ENCODE peak calls at places on chromosomes 1 and 21, in four cellular contexts. One of them, this sample, is unnamed.

GRCh38 chr21:33115586-33116541 is 45.9 kb downstream of the OLIG1 start:
- DNase-seq in IMR-90: no peak
- DNase-seq in K562: no peak
- DNase-seq in A549: no peak
- DNase-seq in this sample: no peak

GRCh38 chr21:29335720-29336119 is 37.0 kb downstream of the BACH1 start:
- DNase-seq in K562: no peak
- DNase-seq in IMR-90: peak
- DNase-seq in A549: no peak
- DNase-seq in this sample: no peak

GRCh38 chr1:91795601-91796389 is 90.2 kb downstream of the TGFBR3 start:
- DNase-seq in K562: no peak
- DNase-seq in A549: no peak
- DNase-seq in IMR-90: peak
- DNase-seq in this sample: no peak

GRCh38 chr1:53517821-53518352 is 58.7 kb downstream of the DMRTB1 start:
- DNase-seq in IMR-90: no peak
- DNase-seq in K562: no peak
- DNase-seq in A549: no peak
- DNase-seq in this sample: no peak

GRCh38 chr1:42998381-42998780 is 39.7 kb upstream of the SLC2A1 start:
- DNase-seq in IMR-90: peak
- DNase-seq in A549: no peak
- DNase-seq in K562: no peak
- DNase-seq in this sample: no peak

GRCh38 chr1:113886417-113887391 is 677 bp downstream of the BCL2L15 start:
- DNase-seq in A549: no peak
- DNase-seq in IMR-90: no peak
- DNase-seq in K562: no peak
- DNase-seq in this sample: no peak

GRCh38 chr1:239616686-239617085 is 230.3 kb downstream of the CHRM3 start:
- DNase-seq in IMR-90: no peak
- DNase-seq in A549: no peak
- DNase-seq in K562: no peak
- DNase-seq in this sample: no peak

GRCh38 chr1:158043232-158043631 is 49.8 kb downstream of the KIRREL1 start:
- DNase-seq in A549: no peak
- DNase-seq in IMR-90: no peak
- DNase-seq in K562: peak
- DNase-seq in this sample: no peak

GRCh38 chr1:3803905-3804626 is 7.8 kb upstream of the LRRC47 start:
- DNase-seq in A549: no peak
- DNase-seq in K562: peak
- DNase-seq in IMR-90: no peak
- DNase-seq in this sample: no peak

GRCh38 chr1:54220004-54220811 is 20.2 kb downstream of the MRPL37 start:
- DNase-seq in IMR-90: peak
- DNase-seq in K562: no peak
- DNase-seq in A549: no peak
- DNase-seq in this sample: no peak

GRCh38 chr1:17441265-17441992 is 2.0 kb upstream of the RCC2 start:
- DNase-seq in K562: peak
- DNase-seq in A549: no peak
- DNase-seq in IMR-90: peak
- DNase-seq in this sample: no peak

GRCh38 chr1:190475394-190476250 is 2.0 kb downstream of the BRINP3 start:
- DNase-seq in IMR-90: peak
- DNase-seq in A549: no peak
- DNase-seq in K562: no peak
- DNase-seq in this sample: no peak

GRCh38 chr1:116485071-116485735 is 85.6 kb downstream of the CD58 start:
- DNase-seq in A549: peak
- DNase-seq in K562: peak
- DNase-seq in IMR-90: peak
- DNase-seq in this sample: no peak

GRCh38 chr1:34163792-34164509 is 1.1 kb downstream of the CSMD2 start:
- DNase-seq in IMR-90: no peak
- DNase-seq in A549: no peak
- DNase-seq in K562: no peak
- DNase-seq in this sample: no peak

GRCh38 chr1:34166191-34167090 is 1.4 kb upstream of the CSMD2 start:
- DNase-seq in A549: no peak
- DNase-seq in IMR-90: no peak
- DNase-seq in K562: no peak
- DNase-seq in this sample: no peak

GRCh38 chr1:34165422-34165921 is 442 bp upstream of the CSMD2 start:
- DNase-seq in K562: no peak
- DNase-seq in IMR-90: no peak
- DNase-seq in A549: no peak
- DNase-seq in this sample: no peak

GRCh38 chr1:34162852-34163766 is 1.9 kb downstream of the CSMD2 start:
- DNase-seq in A549: peak
- DNase-seq in IMR-90: peak
- DNase-seq in K562: peak
- DNase-seq in this sample: no peak

DNA sequence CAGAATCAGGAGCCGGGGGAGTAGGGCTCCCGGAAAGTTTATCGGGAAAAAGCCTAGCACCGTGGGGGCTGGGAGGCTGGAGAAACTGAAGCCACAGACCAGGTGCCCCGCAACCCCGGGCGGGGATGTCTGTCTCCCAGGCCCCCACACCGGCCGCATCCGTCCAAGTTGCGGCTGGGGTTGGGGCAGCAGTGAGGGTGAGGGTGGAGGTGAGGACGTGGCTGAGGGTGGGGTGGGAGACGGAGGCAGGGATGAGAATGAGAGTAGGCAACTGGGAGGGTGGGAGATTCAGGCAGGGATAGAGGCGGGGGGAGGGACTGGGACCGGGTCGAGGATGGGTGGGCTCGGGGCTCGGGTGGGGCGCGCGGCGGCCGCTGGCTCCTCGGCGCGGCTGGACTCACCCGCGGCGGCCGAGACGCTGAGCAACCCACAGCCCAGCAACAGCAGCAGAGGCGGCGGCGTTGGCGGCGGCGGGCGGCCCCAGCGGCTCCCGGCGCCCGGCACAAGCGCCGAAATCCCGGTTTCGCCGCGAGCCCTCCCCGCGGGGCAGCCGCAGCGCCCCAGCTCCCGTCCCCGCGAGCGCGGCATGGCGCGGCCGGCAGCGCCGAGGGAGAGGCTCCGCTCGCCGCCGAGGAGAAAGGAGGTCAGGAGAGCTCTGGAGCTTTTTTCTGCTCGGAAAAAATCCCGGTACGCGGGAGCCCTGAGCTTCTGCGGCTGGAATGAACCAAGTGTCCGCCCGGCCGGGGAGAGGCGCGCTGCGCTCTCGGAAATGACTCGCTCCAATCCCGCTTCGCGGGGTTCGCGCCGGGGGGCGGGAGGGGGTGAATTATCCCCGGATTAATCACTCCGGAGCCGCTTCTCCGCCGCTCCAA is at the start of gene CSMD2:
- DNase-seq in A549: no peak
- DNase-seq in IMR-90: peak
- DNase-seq in K562: no peak
- DNase-seq in this sample: no peak
- TF ChIP-seq ELK1 in A549: no peak
- TF ChIP-seq ELK1 in IMR-90: no peak
- TF ChIP-seq ELK1 in K562: no peak
- TF ChIP-seq ELK1 in this sample: no peak

GRCh38 chr1:84574936-84575335 is 696 bp upstream of the CTBS start:
- DNase-seq in IMR-90: no peak
- DNase-seq in K562: no peak
- DNase-seq in A549: no peak
- DNase-seq in this sample: no peak
- TF ChIP-seq ELK1 in IMR-90: no peak
- TF ChIP-seq ELK1 in K562: no peak
- TF ChIP-seq ELK1 in A549: no peak
- TF ChIP-seq ELK1 in this sample: no peak

GRCh38 chr1:227948493-227949260 is 945 bp upstream of the WNT9A start:
- DNase-seq in IMR-90: no peak
- DNase-seq in K562: no peak
- DNase-seq in A549: peak
- DNase-seq in this sample: no peak

GRCh38 chr1:227951624-227952373 is 4.1 kb upstream of the WNT9A start:
- DNase-seq in A549: no peak
- DNase-seq in K562: no peak
- DNase-seq in IMR-90: no peak
- DNase-seq in this sample: no peak

GRCh38 chr1:227949341-227949921 is 1.7 kb upstream of the WNT9A start:
- DNase-seq in K562: no peak
- DNase-seq in IMR-90: no peak
- DNase-seq in A549: no peak
- DNase-seq in this sample: no peak

GRCh38 chr1:227950735-227951224 is 3.0 kb upstream of the WNT9A start:
- DNase-seq in K562: no peak
- DNase-seq in IMR-90: no peak
- DNase-seq in A549: no peak
- DNase-seq in this sample: no peak

DNA sequence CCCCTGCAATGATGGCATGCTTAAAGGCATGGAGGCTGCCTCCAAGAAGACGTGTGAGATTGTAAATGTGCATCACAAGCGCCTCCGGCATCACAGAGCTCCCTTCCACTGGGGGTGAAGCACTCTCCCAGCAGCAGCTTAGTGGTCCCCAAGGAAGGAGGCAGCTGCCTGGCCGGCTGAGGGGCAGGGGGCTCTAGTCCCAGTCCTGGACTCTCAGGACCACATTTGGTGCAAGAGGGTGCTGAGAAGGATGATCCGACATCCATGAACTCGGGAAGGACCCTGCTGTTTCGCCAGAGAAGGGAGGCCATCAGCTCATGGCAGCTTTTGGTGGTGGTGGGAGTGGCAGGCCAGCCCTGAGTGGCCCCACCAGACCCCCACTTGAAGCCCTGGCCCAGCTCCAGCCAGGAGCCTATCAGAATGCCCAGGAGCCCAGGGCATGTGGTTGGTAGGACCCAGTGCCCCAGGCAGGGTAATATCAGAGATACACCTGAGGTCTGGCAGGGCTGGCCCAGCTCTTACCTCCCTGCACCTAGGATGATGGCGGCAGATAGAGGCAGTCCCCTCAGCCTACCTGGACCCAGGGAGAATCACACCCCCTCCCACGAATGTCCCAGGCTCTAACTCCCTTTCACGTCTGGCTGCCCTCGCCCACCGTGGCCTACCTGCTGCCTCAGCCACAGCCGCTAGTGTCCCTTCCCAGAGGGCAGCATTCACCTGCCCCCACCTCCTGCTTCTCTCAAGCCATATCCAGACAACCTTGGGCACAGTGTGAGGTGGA is 2.4 kb upstream of the WNT9A start:
- DNase-seq in IMR-90: no peak
- DNase-seq in K562: no peak
- DNase-seq in A549: no peak
- DNase-seq in this sample: no peak
- TF ChIP-seq ELK1 in IMR-90: no peak
- TF ChIP-seq ELK1 in K562: no peak
- TF ChIP-seq ELK1 in A549: no peak
- TF ChIP-seq ELK1 in this sample: no peak

GRCh38 chr1:25876693-25877077 is 1.2 kb upstream of the PAQR7 start:
- DNase-seq in A549: no peak
- DNase-seq in K562: no peak
- DNase-seq in IMR-90: no peak
- DNase-seq in this sample: no peak

GRCh38 chr1:25877155-25877554 is 1.6 kb upstream of the PAQR7 start:
- DNase-seq in A549: no peak
- DNase-seq in K562: no peak
- DNase-seq in IMR-90: no peak
- DNase-seq in this sample: no peak

GRCh38 chr1:25875154-25875855 is at the start of gene PAQR7:
- DNase-seq in A549: peak
- DNase-seq in K562: peak
- DNase-seq in IMR-90: peak
- DNase-seq in this sample: no peak

GRCh38 chr1:25874635-25875153 is 814 bp downstream of the PAQR7 start:
- DNase-seq in K562: no peak
- DNase-seq in A549: no peak
- DNase-seq in IMR-90: no peak
- DNase-seq in this sample: no peak

GRCh38 chr1:25875856-25876692 is 566 bp upstream of the PAQR7 start:
- DNase-seq in K562: no peak
- DNase-seq in A549: no peak
- DNase-seq in IMR-90: no peak
- DNase-seq in this sample: no peak
- TF ChIP-seq ELK1 in K562: no peak
- TF ChIP-seq ELK1 in A549: no peak
- TF ChIP-seq ELK1 in IMR-90: no peak
- TF ChIP-seq ELK1 in this sample: no peak

This sample was measured in GM12878.